ENCODE peak calls at places on chromosome 3, in ten cellular contexts. K is HTR-8/SVneo; X is activated gamma-delta T cell treated with Interleukin-2 at 50 U/mL for 16 hours; L is RPMI7951; G is memory B cell; N is activated CD8-positive, alpha-beta memory T cell treated with anti-CD3 and anti-CD28 coated beads, Interleukin-2, amount 10 ng/mL, durations not matched to agents 7 days and 5 days; F is NCI-H524; U is CD4-positive, alpha-beta T cell; I is psoas muscle; Q is OCI-LY7. E is an unnamed sample.

GRCh38 chr3:180277036-180277435 is 240.3 kb upstream of the PEX5L start:
- DNase-seq in K (no peak), X (no peak), L (peak), G (no peak), N (no peak), F (no peak), U (no peak), I (no peak), Q (no peak), E (no peak)

GRCh38 chr3:123373535-123373987 is 75.3 kb downstream of the ADCY5 start:
- DNase-seq in K (no peak), X (no peak), L (no peak), G (no peak), N (no peak), F (peak), U (no peak), I (no peak), Q (no peak), E (no peak)

GRCh38 chr3:31254483-31254882 is 278.2 kb upstream of the STT3B start:
- DNase-seq in K (no peak), X (no peak), L (no peak), G (no peak), N (no peak), F (no peak), U (no peak), I (no peak), Q (no peak), E (no peak)

GRCh38 chr3:44966795-44967278 is 9.1 kb downstream of the ZDHHC3 start:
- DNase-seq in K (no peak), X (no peak), L (no peak), G (no peak), N (no peak), F (no peak), U (no peak), I (no peak), Q (no peak), E (no peak)

GRCh38 chr3:183844606-183845005 is 19.2 kb upstream of the MAP6D1 start:
- DNase-seq in K (peak), X (no peak), L (peak), G (no peak), N (no peak), F (no peak), U (no peak), I (no peak), Q (no peak), E (peak)

GRCh38 chr3:76011121-76011520 is 225.8 kb upstream of the ZNF717 start:
- DNase-seq in K (no peak), X (no peak), L (no peak), G (no peak), N (no peak), F (no peak), U (no peak), I (no peak), Q (no peak), E (no peak)

GRCh38 chr3:49901351-49902339 is 2.0 kb downstream of the MST1R start:
- DNase-seq in K (no peak), X (no peak), L (no peak), G (no peak), N (no peak), F (no peak), U (no peak), I (no peak), Q (no peak), E (no peak)

GRCh38 chr3:3799173-3800075 is at the start of gene LRRN1:
- DNase-seq in K (no peak), X (peak), L (no peak), G (peak), N (peak), F (peak), U (no peak), I (peak), Q (no peak), E (no peak)